ENCODE peak calls at places on chromosomes 6 and 20, in seven cellular contexts. V is adipocyte; Q is uterus; L is ovary; I is CD8-positive, alpha-beta memory T cell; H is left ventricle myocardium inferior; A is kidney. E is an unnamed sample. For H3K4me1, the result is how much of the 10 kb centered on the place peaks cover.

GRCh38 chr6:149405823-149406765 is 6.0 kb downstream of the SUMO4 start:
- DNase-seq in I (no peak), A (no peak), Q (no peak), V (peak), H (no peak), L (no peak), E (no peak)

GRCh38 chr6:119929121-119929520 is 579.6 kb upstream of the MAN1A1 start:
- DNase-seq in H (no peak), A (no peak), V (no peak), L (no peak), Q (no peak), I (no peak), E (no peak)

GRCh38 chr6:144582939-144583613 is 297.9 kb downstream of the UTRN start:
- DNase-seq in I (peak), Q (peak), H (peak), L (peak), V (no peak), A (peak), E (peak)

GRCh38 chr6:154479388-154480143 is 30.9 kb downstream of the CNKSR3 start:
- DNase-seq in Q (no peak), A (no peak), I (no peak), H (no peak), V (peak), L (no peak), E (no peak)

GRCh38 chr6:163602851-163603250 is 188.3 kb downstream of the QKI start:
- DNase-seq in V (no peak), Q (no peak), I (no peak), A (no peak), L (no peak), H (no peak), E (no peak)

GRCh38 chr20:43752561-43753301 is 25.9 kb upstream of the GTSF1L start:
- DNase-seq in I (no peak), L (no peak), V (no peak), H (no peak), Q (no peak), A (no peak), E (no peak)

GRCh38 chr6:47456536-47456975 is 21.0 kb upstream of the CD2AP start:
- DNase-seq in I (no peak), L (no peak), A (no peak), V (no peak), Q (no peak), H (no peak), E (no peak)

GRCh38 chr6:113742342-113742741 is 114.8 kb upstream of the MARCKS start:
- DNase-seq in I (no peak), L (no peak), Q (no peak), A (no peak), V (no peak), H (no peak), E (no peak)

GRCh38 chr6:10412948-10413849 is 1.7 kb downstream of the TFAP2A start:
- DNase-seq in Q (no peak), V (peak), A (peak), H (no peak), I (no peak), L (peak), E (no peak)

GRCh38 chr20:5570442-5570841 is 179.8 kb upstream of the SHLD1 start:
- DNase-seq in V (no peak), A (no peak), H (no peak), Q (no peak), I (no peak), L (no peak), E (no peak)

GRCh38 chr6:7041511-7042026 is 66.2 kb upstream of the RREB1 start:
- DNase-seq in A (no peak), I (no peak), L (no peak), H (no peak), V (no peak), Q (no peak), E (no peak)

GRCh38 chr20:63238491-63239126 is 2.9 kb downstream of the BIRC7 start:
- DNase-seq in L (no peak), A (no peak), H (no peak), Q (no peak), I (no peak), V (no peak), E (no peak)

GRCh38 chr20:6122111-6122872 is 538 bp downstream of the FERMT1 start:
- DNase-seq in L (no peak), A (no peak), V (peak), I (no peak), Q (no peak), H (no peak), E (no peak)

GRCh38 chr6:133947302-133947900 is 5.6 kb upstream of the TBPL1 start:
- DNase-seq in I (no peak), A (no peak), L (no peak), H (no peak), V (no peak), Q (no peak), E (no peak)

GRCh38 chr6:166456360-166457156 is 73.8 kb upstream of the MPC1 start:
- DNase-seq in L (no peak), I (no peak), A (no peak), V (no peak), H (no peak), Q (no peak), E (peak)

GRCh38 chr20:47241345-47241781 is 115.1 kb downstream of the ZMYND8 start:
- DNase-seq in Q (peak), L (peak), I (no peak), A (no peak), V (no peak), H (no peak), E (no peak)

GRCh38 chr6:82364087-82365010 is 732 bp downstream of the TPBG start:
- DNase-seq in H (peak), Q (peak), A (peak), L (peak), V (peak), I (no peak), E (no peak)

GRCh38 chr6:55212147-55212546 is 37.8 kb downstream of the HCRTR2 start:
- DNase-seq in Q (no peak), L (no peak), A (no peak), I (no peak), V (peak), H (no peak), E (no peak)

GRCh38 chr6:15400572-15401004 is 154.7 kb downstream of the JARID2 start:
- DNase-seq in Q (peak), I (no peak), L (peak), A (no peak), H (peak), V (no peak), E (no peak)

GRCh38 chr20:25382704-25383370 is 7.8 kb downstream of the ABHD12 start:
- DNase-seq in V (no peak), H (peak), L (no peak), I (no peak), A (no peak), Q (no peak), E (no peak)

GRCh38 chr6:93418448-93419303 is 683 bp downstream of the EPHA7 start:
- DNase-seq in A (peak), V (peak), L (peak), Q (peak), H (peak), I (no peak), E (no peak)

GRCh38 chr6:169048806-169049205 is 204.8 kb downstream of the THBS2 start:
- DNase-seq in I (no peak), V (no peak), A (peak), H (no peak), Q (no peak), L (no peak), E (no peak)

GRCh38 chr6:127516676-127517273 is 2.4 kb downstream of the MTCL3 start:
- DNase-seq in A (no peak), V (peak), L (no peak), I (no peak), Q (no peak), H (no peak), E (peak)

DNA sequence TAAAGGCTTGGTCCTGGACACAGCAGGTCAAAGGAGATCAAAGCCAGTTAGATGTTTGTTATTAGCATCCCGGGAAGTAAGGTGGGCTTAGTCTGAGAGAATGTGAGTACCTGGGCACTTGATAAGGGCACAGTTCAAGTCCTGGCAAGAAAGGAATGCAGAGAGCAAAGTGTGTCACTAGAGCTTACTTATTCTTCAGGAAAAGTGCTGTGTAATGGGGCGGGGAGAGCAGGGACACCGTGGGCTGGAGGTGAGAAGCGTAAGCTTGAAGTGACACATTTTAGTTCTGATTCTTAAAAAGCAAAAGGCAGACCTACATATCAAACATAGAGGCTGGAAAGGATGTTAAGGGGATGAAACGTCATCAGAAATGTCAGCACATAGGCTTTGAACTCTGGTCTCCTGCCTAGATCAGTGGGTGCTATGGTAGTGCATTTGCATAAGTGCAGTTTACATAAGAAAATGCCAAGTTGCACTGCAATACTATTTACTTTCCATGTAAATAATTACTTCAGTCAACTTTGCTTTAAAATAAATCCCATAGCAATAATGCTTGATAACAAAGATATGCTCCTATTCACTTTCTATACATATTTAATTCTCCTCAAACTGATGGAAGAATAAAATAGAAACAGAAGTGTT is 2.6 kb downstream of the SAMD5 start:
- DNase-seq in Q (no peak), L (no peak), A (no peak), H (no peak), V (no peak), I (no peak), E (no peak)
- H3K4me3 ChIP-seq in Q (no peak), L (no peak), A (peak), H (no peak), V (no peak), I (no peak), E (no peak)

GRCh38 chr20:48633620-48634257 is 194.1 kb downstream of the PREX1 start:
- DNase-seq in A (peak), V (no peak), Q (no peak), H (no peak), I (no peak), L (no peak), E (no peak)
- H3K4me1 ChIP-seq in A (under half), V (under half), Q (under half), H (under half), I (under half), L (under half), E (under half)

DNA sequence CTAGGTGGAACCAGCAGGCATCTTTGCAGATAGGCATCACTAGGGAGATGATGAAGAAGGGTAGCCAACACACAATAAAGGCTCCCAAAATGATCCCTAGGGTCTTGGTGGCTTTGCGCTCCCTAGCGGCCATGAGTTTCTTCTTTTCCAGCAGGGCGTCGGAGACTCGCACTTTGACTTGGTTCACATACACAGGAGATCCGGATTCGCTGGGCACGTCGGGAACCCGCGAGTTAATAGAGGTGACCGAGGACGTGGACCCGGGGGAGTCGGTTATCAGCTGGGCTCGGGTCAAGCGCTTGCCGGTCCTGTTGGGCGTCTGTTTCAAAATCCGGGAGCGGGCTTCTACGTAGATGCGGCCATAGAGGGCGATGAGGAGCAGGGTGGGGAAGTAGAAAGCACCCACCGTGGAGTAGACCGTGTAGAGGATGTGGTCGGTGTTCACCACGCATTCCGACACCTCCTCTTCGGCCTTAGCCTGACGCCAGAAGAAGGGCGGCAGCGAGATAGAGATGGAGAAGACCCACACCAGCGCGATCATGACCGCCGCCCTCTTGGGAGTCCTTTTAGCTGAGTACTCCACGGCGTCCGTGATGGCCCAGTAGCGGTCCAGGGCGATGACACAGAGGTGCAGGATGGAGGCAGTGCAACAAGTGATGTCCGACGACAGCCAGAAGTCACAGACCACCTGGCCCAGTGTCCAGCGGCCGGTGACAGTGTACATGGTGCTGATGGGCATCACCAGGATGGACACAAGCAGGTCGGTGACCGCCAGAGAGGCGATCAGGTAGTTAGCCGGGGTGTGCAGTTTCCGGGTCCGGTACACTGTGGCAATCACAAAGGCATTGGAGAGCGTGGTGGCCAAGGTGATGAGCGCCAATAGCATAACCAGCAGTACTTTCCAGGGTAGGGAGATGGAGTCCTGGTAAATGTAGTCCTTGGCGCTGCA is 658 bp downstream of the HTR1B start:
- DNase-seq in L (no peak), H (no peak), A (no peak), I (no peak), V (no peak), Q (no peak), E (no peak)
- H3K4me3 ChIP-seq in L (peak), H (peak), A (peak), I (no peak), V (peak), Q (peak), E (no peak)

GRCh38 chr20:3652217-3652616 is 11.0 kb downstream of the GFRA4 start:
- DNase-seq in V (no peak), I (no peak), Q (no peak), L (no peak), A (no peak), H (no peak), E (no peak)
- H3K4me1 ChIP-seq in V (under half), I (under half), Q (under half), L (under half), A (under half), H (under half), E (under half)

DNA sequence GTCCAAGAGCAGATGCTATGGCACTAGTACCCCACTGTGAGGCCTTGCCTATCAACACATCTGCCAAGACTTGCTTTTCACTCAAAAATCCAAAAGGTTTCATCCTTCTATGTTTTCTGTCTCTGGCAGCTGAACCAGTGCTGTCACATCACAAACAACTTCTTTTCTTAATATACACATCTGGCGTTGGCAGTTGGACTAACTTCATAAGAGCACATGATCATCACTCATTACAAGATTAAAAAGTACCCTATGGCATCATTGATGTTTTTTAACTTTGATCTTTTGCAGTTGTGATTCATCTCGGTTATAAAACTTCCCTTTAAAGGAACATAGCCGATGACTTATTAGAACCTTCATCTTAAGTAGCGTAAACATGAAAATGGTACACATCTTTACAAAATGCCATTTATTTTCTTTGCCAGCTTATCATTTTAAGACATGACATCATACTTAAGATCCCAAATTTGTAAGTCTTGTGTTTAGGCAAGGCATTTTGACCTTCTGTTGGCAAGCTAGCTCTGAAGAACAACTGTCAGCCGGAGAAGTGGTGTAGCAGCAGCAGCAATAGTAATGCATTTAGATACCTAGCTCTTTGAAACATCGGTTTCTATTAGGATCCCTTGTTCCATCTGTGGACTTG is 64.2 kb upstream of the SUPT3H start:
- DNase-seq in Q (no peak), I (no peak), V (no peak), L (no peak), A (no peak), H (no peak), E (peak)
- H3K4me3 ChIP-seq in Q (no peak), I (no peak), V (no peak), L (no peak), A (no peak), H (no peak), E (no peak)

GRCh38 chr20:38256021-38256420 is 4.5 kb downstream of the KIAA1755 start:
- DNase-seq in H (no peak), I (no peak), A (no peak), Q (no peak), V (no peak), L (no peak), E (no peak)
- H3K4me1 ChIP-seq in H (under half), I (under half), A (under half), Q (under half), V (under half), L (under half), E (under half)

GRCh38 chr6:19446570-19446969 is 390.6 kb upstream of the ID4 start:
- DNase-seq in L (no peak), H (no peak), V (no peak), Q (no peak), I (no peak), A (no peak), E (no peak)

GRCh38 chr6:19454296-19454998 is 382.7 kb upstream of the ID4 start:
- DNase-seq in I (no peak), Q (no peak), V (no peak), A (no peak), H (no peak), L (no peak), E (no peak)

GRCh38 chr6:19454999-19455392 is 382.2 kb upstream of the ID4 start:
- DNase-seq in I (no peak), V (no peak), L (no peak), Q (no peak), A (no peak), H (no peak), E (no peak)

GRCh38 chr6:19450651-19451050 is 386.5 kb upstream of the ID4 start:
- DNase-seq in L (no peak), Q (no peak), V (no peak), H (no peak), I (no peak), A (no peak), E (no peak)

DNA sequence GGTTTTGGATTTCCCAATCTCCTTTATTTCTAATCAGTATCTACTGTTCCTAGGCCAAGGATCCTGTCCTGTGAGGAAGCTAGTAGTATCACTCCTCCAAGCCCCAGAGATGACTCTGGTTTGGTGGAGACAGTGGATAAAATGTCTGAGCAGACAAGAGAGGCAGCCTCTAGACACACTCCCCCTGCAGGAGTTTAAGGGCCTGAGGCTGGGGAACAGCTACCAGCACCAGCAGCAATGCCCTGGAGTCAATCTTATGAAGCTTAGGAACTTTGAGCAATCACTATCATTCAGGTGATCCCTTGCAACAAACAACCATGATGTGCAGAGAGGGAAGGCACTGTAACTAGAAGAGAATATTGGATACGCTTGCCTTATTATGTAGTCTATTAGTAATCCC is 384.7 kb upstream of the ID4 start:
- DNase-seq in H (no peak), Q (no peak), I (no peak), V (no peak), A (no peak), L (no peak), E (no peak)
- H3K4me3 ChIP-seq in H (no peak), Q (no peak), I (no peak), V (no peak), A (no peak), L (no peak), E (no peak)

DNA sequence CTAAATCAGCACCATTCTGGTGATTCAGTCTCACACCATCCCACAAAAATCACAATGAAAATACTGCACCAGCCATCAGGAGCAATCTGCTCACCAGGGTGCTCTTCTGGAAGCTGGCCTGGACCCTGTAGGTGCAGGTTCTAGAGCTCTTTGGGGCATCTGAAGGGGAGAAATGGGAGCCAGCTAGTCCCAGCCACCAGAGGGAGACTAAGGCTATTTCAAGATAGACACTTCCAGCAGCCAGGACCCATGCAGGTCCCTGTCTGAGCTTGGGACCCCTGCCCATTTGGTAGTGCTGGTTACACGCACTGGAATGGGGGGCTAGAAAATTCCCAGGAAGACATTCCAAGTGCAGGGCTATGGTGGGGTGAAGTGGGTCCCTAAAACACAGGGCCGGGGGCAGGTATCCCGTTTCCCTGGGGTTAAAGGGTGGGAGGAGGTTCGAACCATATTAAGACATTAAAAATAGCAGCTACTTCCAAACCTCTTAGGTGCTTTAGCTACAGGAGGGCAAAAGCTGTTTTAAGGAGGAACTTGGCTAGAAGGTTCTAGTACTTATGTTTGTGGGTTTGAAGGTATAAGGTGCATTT is 156.5 kb downstream of the NFATC2 start:
- DNase-seq in I (peak), L (no peak), H (no peak), V (peak), A (no peak), Q (no peak), E (peak)
- H3K4me1 ChIP-seq in I (under half), L (under half), H (under half), V (under half), A (under half), Q (under half), E (under half)

E was measured in CD4-positive, alpha-beta memory T cell.